ENCODE peak calls at places on chromosomes 6 and 20, in eight cellular contexts. O is AG04450; J is SK-N-SH; T is AG10803; C is AG09309; S is cardiac fibroblast; H is CD4-positive, alpha-beta T cell; F is GM13976. W is an unnamed sample.

GRCh38 chr20:23201658-23202057 is 115.5 kb upstream of the CD93 start:
- DNase-seq in O (no peak), J (no peak), T (no peak), C (no peak), S (no peak), H (no peak), F (no peak), W (no peak)

GRCh38 chr20:34978092-34978744 is 22.6 kb downstream of the MYH7B start:
- DNase-seq in O (no peak), J (no peak), T (no peak), C (no peak), S (no peak), H (no peak), F (no peak), W (no peak)

GRCh38 chr6:107670792-107671199 is 153.3 kb downstream of the SCML4 start:
- DNase-seq in O (no peak), J (peak; percentile 87), T (peak; percentile 28), C (no peak), S (peak; percentile 66), H (no peak), F (peak; percentile 51), W (peak; percentile 57)

GRCh38 chr6:63307581-63308246 is 12.1 kb downstream of the LGSN start:
- DNase-seq in O (peak; percentile 23), J (peak; percentile 29), T (peak; percentile 51), C (peak; percentile 20), S (peak; percentile 78), H (no peak), F (peak; percentile 26), W (no peak)

GRCh38 chr6:139520321-139520768 is 145.9 kb upstream of the CITED2 start:
- DNase-seq in O (no peak), J (no peak), T (no peak), C (no peak), S (peak; percentile 85), H (no peak), F (no peak), W (no peak)

GRCh38 chr6:131997450-131998153 is 46.4 kb upstream of the CCN2 start:
- DNase-seq in O (no peak), J (no peak), T (no peak), C (no peak), S (no peak), H (no peak), F (no peak), W (no peak)

GRCh38 chr20:45461225-45461624 is 8.3 kb upstream of the WFDC2 start:
- DNase-seq in O (no peak), J (no peak), T (no peak), C (no peak), S (no peak), H (no peak), F (no peak), W (no peak)

GRCh38 chr20:47295921-47296426 is 60.5 kb downstream of the ZMYND8 start:
- DNase-seq in O (no peak), J (no peak), T (no peak), C (no peak), S (peak; percentile 61), H (no peak), F (no peak), W (no peak)

GRCh38 chr20:62700261-62700925 is 8.2 kb upstream of the NTSR1 start:
- DNase-seq in O (no peak), J (no peak), T (no peak), C (no peak), S (no peak), H (no peak), F (no peak), W (no peak)

GRCh38 chr20:33677991-33678431 is 3.8 kb upstream of the NECAB3 start:
- DNase-seq in O (no peak), J (no peak), T (no peak), C (no peak), S (no peak), H (no peak), F (no peak), W (no peak)

DNA sequence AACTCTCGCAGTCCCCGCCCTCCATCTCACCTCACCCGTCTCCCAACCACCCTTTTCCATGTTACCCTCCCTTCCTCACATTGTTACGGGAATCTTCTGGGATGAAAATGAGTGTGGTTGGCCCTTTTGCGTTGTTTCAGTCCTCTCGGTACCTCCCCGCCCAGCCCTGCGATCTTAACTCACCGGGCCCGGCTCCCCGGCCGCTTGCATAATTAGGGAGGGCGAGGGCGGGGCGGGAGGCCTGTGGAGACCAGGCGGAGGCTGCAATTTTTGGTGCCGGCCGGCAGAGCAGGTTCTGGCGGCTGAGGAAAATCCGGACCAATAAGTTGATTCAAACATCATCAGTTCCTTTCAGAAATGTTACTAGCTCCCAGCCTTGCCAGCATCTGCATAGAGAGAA is 25.2 kb downstream of the TFAP2B start:
- DNase-seq in O (no peak), J (no peak), T (no peak), C (no peak), S (no peak), H (no peak), F (peak; percentile 22), W (no peak)
- TF ChIP-seq CTCF in O (no peak), J (no peak), T (no peak), C (no peak), S (no peak), H (no peak), F (no peak), W (no peak)

GRCh38 chr20:40938020-40938419 is 90.6 kb upstream of the TOP1 start:
- DNase-seq in O (no peak), J (no peak), T (no peak), C (no peak), S (no peak), H (no peak), F (no peak), W (no peak)
- TF ChIP-seq CTCF in O (no peak), J (no peak), T (no peak), C (no peak), S (peak; percentile 1), H (no peak), F (no peak), W (no peak)

GRCh38 chr6:36936824-36937223 is 17.7 kb upstream of the PI16 start:
- DNase-seq in O (no peak), J (no peak), T (no peak), C (no peak), S (no peak), H (no peak), F (no peak), W (no peak)
- TF ChIP-seq CTCF in O (no peak), J (no peak), T (no peak), C (no peak), S (no peak), H (no peak), F (no peak), W (no peak)

GRCh38 chr20:60262967-60263603 is 304.9 kb downstream of the CDH26 start:
- DNase-seq in O (no peak), J (peak; percentile 42), T (no peak), C (no peak), S (peak; percentile 19), H (peak; percentile 42), F (peak; percentile 62), W (peak; percentile 42)
- TF ChIP-seq CTCF in O (peak; percentile 65), J (peak; percentile 34), T (peak; percentile 65), C (peak; percentile 73), S (peak; percentile 65), H (peak; percentile 77), F (peak; percentile 65), W (peak; percentile 57)

DNA sequence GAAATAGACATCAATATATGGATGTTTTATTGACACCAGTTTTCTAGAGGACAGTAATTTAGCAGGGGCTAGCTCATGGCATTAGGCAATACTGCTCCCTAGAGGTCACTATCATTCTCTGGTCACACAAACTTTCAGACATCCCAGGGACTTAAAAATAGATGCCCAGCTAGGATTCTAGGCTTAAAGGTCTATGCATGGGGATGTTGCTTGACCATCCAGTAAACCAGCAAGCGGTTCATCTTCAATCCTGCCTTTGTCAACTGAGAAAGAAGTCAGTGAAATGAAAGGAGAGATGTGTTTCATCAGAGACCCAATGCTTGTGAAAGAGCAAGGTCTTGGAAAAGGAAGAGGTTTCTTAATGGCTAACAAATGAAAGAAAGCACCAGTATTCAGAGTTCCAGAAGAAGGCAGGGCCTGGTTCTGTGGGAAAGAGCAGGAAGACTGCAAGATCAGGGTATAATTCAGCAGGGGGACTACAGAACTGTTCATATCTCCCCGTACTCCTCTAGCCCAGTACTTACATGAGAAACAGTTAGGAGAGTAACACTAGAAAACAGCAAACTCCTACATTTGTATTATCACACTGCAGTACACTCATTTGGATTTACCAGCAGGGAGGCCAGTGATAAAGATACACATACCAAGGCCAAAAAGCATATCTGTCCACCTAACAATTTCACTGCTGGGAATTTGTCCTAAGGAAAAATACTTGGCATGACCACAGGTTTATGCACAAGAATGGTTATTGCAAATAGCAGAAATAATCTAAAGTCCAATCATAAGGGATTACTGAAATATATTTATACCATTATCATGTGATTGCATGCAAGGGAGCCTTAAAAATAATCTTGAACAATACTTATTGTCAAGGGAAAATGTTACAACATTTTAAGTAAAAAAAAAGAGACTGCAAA is 151.4 kb upstream of the LAMA2 start:
- DNase-seq in O (peak; percentile 27), J (peak; percentile 7), T (peak; percentile 65), C (peak; percentile 34), S (peak; percentile 81), H (no peak), F (no peak), W (peak; percentile 8)
- TF ChIP-seq CTCF in O (peak; percentile 71), J (peak; percentile 83), T (peak; percentile 85), C (peak; percentile 75), S (peak; percentile 74), H (peak; percentile 50), F (peak; percentile 27), W (peak; percentile 71)

GRCh38 chr20:5164645-5165399 is 38.0 kb downstream of the CDS2 start:
- DNase-seq in O (no peak), J (no peak), T (no peak), C (no peak), S (no peak), H (no peak), F (no peak), W (no peak)
- TF ChIP-seq CTCF in O (no peak), J (no peak), T (no peak), C (no peak), S (no peak), H (no peak), F (no peak), W (no peak)

GRCh38 chr20:1368448-1369199 is 24.2 kb downstream of the FKBP1A start:
- DNase-seq in O (no peak), J (no peak), T (peak; percentile 43), C (no peak), S (peak; percentile 56), H (no peak), F (no peak), W (no peak)
- TF ChIP-seq CTCF in O (no peak), J (no peak), T (no peak), C (no peak), S (no peak), H (no peak), F (no peak), W (no peak)